ENCODE peak calls at places on chromosomes 2 and 18, in five cellular contexts. A is fibroblast of pulmonary artery, I is bronchial epithelial cell, M is choroid plexus epithelial cell, P is fibroblast of mammary gland. Z is an unnamed sample.

GRCh38 chr2:219060821-219061791 is at the start of gene IHH:
- DNase-seq in A (no peak), I (no peak), M (no peak), P (no peak), Z (no peak)

GRCh38 chr18:8525692-8526091 is 83.5 kb upstream of the RAB12 start:
- DNase-seq in A (no peak), I (no peak), M (no peak), P (no peak), Z (no peak)

GRCh38 chr2:220043155-220043992 is 415.9 kb downstream of the SLC4A3 start:
- DNase-seq in A (peak; percentile 52), I (no peak), M (peak; percentile 78), P (no peak), Z (peak; percentile 69)

GRCh38 chr2:154707994-154708393 is 9.5 kb downstream of the KCNJ3 start:
- DNase-seq in A (no peak), I (no peak), M (no peak), P (no peak), Z (no peak)

GRCh38 chr2:124049136-124049535 is 24.0 kb downstream of the CNTNAP5 start:
- DNase-seq in A (no peak), I (no peak), M (no peak), P (no peak), Z (no peak)

GRCh38 chr2:160388464-160389263 is 104.9 kb downstream of the RBMS1 start:
- DNase-seq in A (no peak), I (no peak), M (no peak), P (peak; percentile 87), Z (no peak)

GRCh38 chr18:54671291-54671881 is 80.3 kb downstream of the DYNAP start:
- DNase-seq in A (peak; percentile 63), I (peak; percentile 57), M (peak; percentile 69), P (peak; percentile 60), Z (peak; percentile 56)

GRCh38 chr2:64454316-64455030 is 511 bp downstream of the LGALSL start:
- DNase-seq in A (peak; percentile 48), I (no peak), M (peak; percentile 31), P (peak; percentile 28), Z (peak; percentile 29)

GRCh38 chr2:156430236-156430977 is 5.8 kb upstream of the GPD2 start:
- DNase-seq in A (no peak), I (peak; percentile 37), M (peak; percentile 35), P (peak; percentile 40), Z (no peak)

GRCh38 chr2:199911877-199912161 is 726 bp downstream of the C2orf69 start:
- DNase-seq in A (no peak), I (no peak), M (no peak), P (no peak), Z (no peak)

GRCh38 chr2:10141736-10142639 is 19.4 kb downstream of the RRM2 start:
- DNase-seq in A (no peak), I (no peak), M (peak; percentile 30), P (no peak), Z (no peak)

GRCh38 chr2:27303093-27304025 is 4.9 kb downstream of the UCN start:
- DNase-seq in A (peak; percentile 80), I (peak; percentile 75), M (peak; percentile 80), P (peak; percentile 83), Z (peak; percentile 56)

GRCh38 chr2:160432633-160433032 is 61.0 kb downstream of the RBMS1 start:
- DNase-seq in A (peak; percentile 65), I (peak; percentile 98), M (no peak), P (peak; percentile 93), Z (peak; percentile 63)

GRCh38 chr18:55084546-55084945 is 125.3 kb upstream of the CCDC68 start:
- DNase-seq in A (no peak), I (no peak), M (no peak), P (no peak), Z (no peak)

GRCh38 chr2:88690591-88691338 is 708 bp upstream of the RPIA start:
- DNase-seq in A (peak; percentile 10), I (peak; percentile 76), M (peak; percentile 11), P (peak; percentile 11), Z (no peak)

GRCh38 chr18:27674411-27674810 is 489.3 kb upstream of the CHST9 start:
- DNase-seq in A (no peak), I (no peak), M (no peak), P (no peak), Z (no peak)

GRCh38 chr2:3606370-3607124 is 11.6 kb downstream of the COLEC11 start:
- DNase-seq in A (no peak), I (no peak), M (no peak), P (no peak), Z (no peak)

GRCh38 chr2:151237422-151238012 is 24.1 kb downstream of the RBM43 start:
- DNase-seq in A (no peak), I (peak; percentile 69), M (peak; percentile 13), P (peak; percentile 51), Z (no peak)

GRCh38 chr18:49582579-49582978 is 20.7 kb downstream of the LIPG start:
- DNase-seq in A (peak; percentile 76), I (peak; percentile 29), M (no peak), P (peak; percentile 90), Z (no peak)

GRCh38 chr2:42752299-42752698 is 11.6 kb downstream of the OXER1 start:
- DNase-seq in A (no peak), I (peak; percentile 22), M (no peak), P (no peak), Z (no peak)

GRCh38 chr2:98869868-98870267 is 66.2 kb downstream of the CRACDL start:
- DNase-seq in A (no peak), I (peak; percentile 66), M (no peak), P (no peak), Z (no peak)

GRCh38 chr2:239164281-239164871 is 236.4 kb downstream of the HDAC4 start:
- DNase-seq in A (no peak), I (peak; percentile 12), M (no peak), P (no peak), Z (no peak)

GRCh38 chr2:186523781-186524180 is 37.7 kb downstream of the ZC3H15 start:
- DNase-seq in A (no peak), I (no peak), M (no peak), P (peak; percentile 58), Z (peak; percentile 9)

GRCh38 chr2:231667497-231667896 is 40.8 kb upstream of the PTMA start:
- DNase-seq in A (no peak), I (no peak), M (no peak), P (no peak), Z (no peak)

GRCh38 chr2:43537137-43537536 is 58.7 kb downstream of the THADA start:
- DNase-seq in A (no peak), I (no peak), M (peak; percentile 49), P (no peak), Z (peak; percentile 39)

GRCh38 chr2:200127852-200128251 is 172.5 kb downstream of the MAIP1 start:
- DNase-seq in A (peak; percentile 31), I (no peak), M (peak; percentile 91), P (peak; percentile 59), Z (peak; percentile 26)

DNA sequence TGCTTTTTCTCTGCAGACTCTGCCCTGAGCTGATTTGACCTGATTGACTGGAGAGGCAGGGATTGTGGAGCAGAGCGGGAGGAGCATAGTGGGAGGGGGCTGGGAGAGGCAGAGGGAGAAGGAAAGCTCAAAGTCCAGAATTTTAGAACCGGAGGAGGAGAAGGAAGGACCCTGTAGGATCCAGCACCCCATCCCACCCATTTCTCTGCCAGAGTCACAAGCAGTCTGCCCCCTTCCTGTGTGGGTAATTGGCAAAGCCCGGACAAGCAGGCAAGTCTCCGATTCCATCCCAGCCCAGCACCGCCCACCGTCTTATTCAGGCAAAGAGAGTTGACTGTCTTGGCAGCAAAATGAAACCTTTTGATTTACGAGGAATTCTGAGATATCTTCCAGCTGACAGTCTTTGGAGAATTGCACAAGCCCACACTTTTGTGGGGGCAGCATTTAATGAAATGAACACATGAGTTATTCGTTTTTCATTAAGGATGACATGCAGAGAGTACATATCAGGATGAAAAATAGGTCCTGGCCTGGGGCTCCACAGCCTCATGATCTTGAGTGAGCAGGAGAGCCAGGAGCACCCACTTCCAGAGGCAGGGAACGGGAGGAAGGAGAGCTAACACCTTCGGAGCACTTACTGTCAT is 103.1 kb downstream of the MCFD2 start:
- DNase-seq in A (peak; percentile 98), I (no peak), M (peak; percentile 78), P (peak; percentile 99), Z (peak; percentile 73)
- H3K4me3 ChIP-seq in A (peak overlapping the region; percentile 31), I (no peak overlapping the region), M (peak overlapping the region; percentile 40), P (no peak overlapping the region), Z (no peak overlapping the region)

DNA sequence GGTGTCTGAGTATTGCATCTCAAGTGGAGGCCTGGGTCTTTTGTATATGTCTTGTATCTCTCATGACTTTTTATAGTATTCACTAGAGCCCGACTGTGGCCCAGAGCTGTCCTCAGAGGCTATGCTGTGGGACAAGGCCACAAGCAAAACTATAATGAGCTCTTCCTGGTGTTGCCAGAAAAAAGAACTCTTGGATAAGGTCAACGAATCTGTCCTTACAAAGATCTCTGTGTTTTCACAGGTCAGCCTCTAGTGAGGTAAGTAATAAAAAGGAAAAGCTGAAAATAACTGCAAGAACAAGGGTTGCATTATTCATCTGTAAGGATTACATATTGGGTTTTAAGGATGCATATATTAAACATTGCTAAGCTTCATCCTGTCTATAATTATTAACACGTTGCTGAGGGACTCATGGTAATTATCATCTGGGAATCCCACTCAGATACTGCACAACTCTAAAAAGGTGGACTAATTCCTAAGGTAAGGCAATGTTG is 62.8 kb upstream of the ATL2 start:
- DNase-seq in A (no peak), I (no peak), M (no peak), P (no peak), Z (no peak)
- TF ChIP-seq CTCF in A (no peak), I (no peak), M (no peak), P (no peak), Z (no peak)

GRCh38 chr2:170086751-170087150 is 91.2 kb upstream of the MYO3B start:
- DNase-seq in A (peak; percentile 36), I (no peak), M (no peak), P (no peak), Z (no peak)
- H3K4me3 ChIP-seq in A (no peak overlapping the region), I (no peak overlapping the region), M (no peak overlapping the region), P (no peak overlapping the region), Z (no peak overlapping the region)

DNA sequence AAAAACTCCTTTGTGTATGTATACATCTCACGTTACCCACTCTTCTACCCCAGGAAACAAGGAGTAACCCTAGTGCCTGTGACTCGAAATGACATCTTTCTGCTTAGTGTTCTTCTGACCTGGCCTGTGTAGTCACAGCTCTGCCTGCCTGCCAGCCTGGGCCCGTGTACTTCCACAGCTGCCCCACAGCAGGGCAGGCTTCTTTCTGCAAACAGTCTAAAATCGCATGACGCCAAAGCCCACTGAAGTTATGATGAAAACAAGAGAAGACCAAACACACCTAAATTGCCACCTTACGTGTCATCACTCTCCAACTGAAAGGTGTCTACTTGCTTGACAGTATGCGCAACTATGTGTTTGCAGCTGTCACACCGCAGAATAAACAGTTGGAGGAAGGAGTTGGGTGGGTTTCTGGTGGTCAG is 1.5 kb downstream of the GAREM1 start:
- DNase-seq in A (peak; percentile 50), I (peak; percentile 41), M (peak; percentile 36), P (peak; percentile 55), Z (peak; percentile 25)
- TF ChIP-seq CTCF in A (peak; percentile 35), I (peak; percentile 13), M (peak; percentile 48), P (peak; percentile 29), Z (peak; percentile 31)